ENCODE peak calls at places on chromosomes 16 and 17, in nine cellular contexts. One of them, this sample, is unnamed.

GRCh38 chr16:54921229-54921824 is 9.3 kb upstream of the IRX5 start:
- DNase-seq in hippocampal formation: no peak
- DNase-seq in iPS DF 6.9: no peak
- DNase-seq in stimulated activated CD4-positive, alpha-beta T cell treated with anti-CD3 and anti-CD28 coated beads, Interleukin-15, amount 100 ng/mL, for 1 hour: no peak
- DNase-seq in GM19239: no peak
- DNase-seq in neural crest cell: no peak
- DNase-seq in EL: peak; percentile 63
- DNase-seq in K562: no peak
- DNase-seq in G401: no peak
- DNase-seq in this sample: no peak

GRCh38 chr16:86391987-86392386 is 118.3 kb upstream of the FOXF1 start:
- DNase-seq in G401: no peak
- DNase-seq in GM19239: no peak
- DNase-seq in hippocampal formation: no peak
- DNase-seq in EL: peak; percentile 87
- DNase-seq in neural crest cell: no peak
- DNase-seq in K562: no peak
- DNase-seq in stimulated activated CD4-positive, alpha-beta T cell treated with anti-CD3 and anti-CD28 coated beads, Interleukin-15, amount 100 ng/mL, for 1 hour: no peak
- DNase-seq in iPS DF 6.9: no peak
- DNase-seq in this sample: no peak

GRCh38 chr17:65231662-65232335 is 94.6 kb downstream of the RGS9 start:
- DNase-seq in G401: peak; percentile 43
- DNase-seq in GM19239: peak; percentile 59
- DNase-seq in stimulated activated CD4-positive, alpha-beta T cell treated with anti-CD3 and anti-CD28 coated beads, Interleukin-15, amount 100 ng/mL, for 1 hour: no peak
- DNase-seq in K562: peak; percentile 77
- DNase-seq in iPS DF 6.9: peak; percentile 63
- DNase-seq in neural crest cell: peak; percentile 59
- DNase-seq in EL: peak; percentile 95
- DNase-seq in hippocampal formation: peak; percentile 17
- DNase-seq in this sample: no peak

GRCh38 chr17:50096092-50096491 is 941 bp downstream of the PDK2 start:
- DNase-seq in G401: no peak
- DNase-seq in EL: no peak
- DNase-seq in iPS DF 6.9: no peak
- DNase-seq in stimulated activated CD4-positive, alpha-beta T cell treated with anti-CD3 and anti-CD28 coated beads, Interleukin-15, amount 100 ng/mL, for 1 hour: no peak
- DNase-seq in neural crest cell: no peak
- DNase-seq in GM19239: no peak
- DNase-seq in K562: no peak
- DNase-seq in hippocampal formation: no peak
- DNase-seq in this sample: no peak

GRCh38 chr16:30841332-30841731 is 52.5 kb downstream of the BCL7C start:
- DNase-seq in iPS DF 6.9: no peak
- DNase-seq in neural crest cell: no peak
- DNase-seq in GM19239: no peak
- DNase-seq in EL: no peak
- DNase-seq in stimulated activated CD4-positive, alpha-beta T cell treated with anti-CD3 and anti-CD28 coated beads, Interleukin-15, amount 100 ng/mL, for 1 hour: no peak
- DNase-seq in G401: no peak
- DNase-seq in hippocampal formation: no peak
- DNase-seq in K562: no peak
- DNase-seq in this sample: no peak

GRCh38 chr17:82930924-82931695 is 91.3 kb upstream of the ZNF750 start:
- DNase-seq in GM19239: no peak
- DNase-seq in hippocampal formation: no peak
- DNase-seq in G401: no peak
- DNase-seq in neural crest cell: no peak
- DNase-seq in iPS DF 6.9: no peak
- DNase-seq in EL: no peak
- DNase-seq in stimulated activated CD4-positive, alpha-beta T cell treated with anti-CD3 and anti-CD28 coated beads, Interleukin-15, amount 100 ng/mL, for 1 hour: no peak
- DNase-seq in K562: no peak
- DNase-seq in this sample: no peak

GRCh38 chr17:56593741-56594527 is 435 bp downstream of the NOG start:
- DNase-seq in K562: no peak
- DNase-seq in G401: peak; percentile 37
- DNase-seq in EL: peak; percentile 83
- DNase-seq in neural crest cell: peak; percentile 57
- DNase-seq in stimulated activated CD4-positive, alpha-beta T cell treated with anti-CD3 and anti-CD28 coated beads, Interleukin-15, amount 100 ng/mL, for 1 hour: no peak
- DNase-seq in GM19239: peak; percentile 44
- DNase-seq in hippocampal formation: peak; percentile 44
- DNase-seq in iPS DF 6.9: no peak
- DNase-seq in this sample: no peak

GRCh38 chr16:17379121-17379571 is 91.6 kb downstream of the XYLT1 start:
- DNase-seq in neural crest cell: no peak
- DNase-seq in iPS DF 6.9: no peak
- DNase-seq in hippocampal formation: no peak
- DNase-seq in G401: no peak
- DNase-seq in K562: no peak
- DNase-seq in stimulated activated CD4-positive, alpha-beta T cell treated with anti-CD3 and anti-CD28 coated beads, Interleukin-15, amount 100 ng/mL, for 1 hour: no peak
- DNase-seq in GM19239: no peak
- DNase-seq in EL: peak; percentile 35
- DNase-seq in this sample: no peak

GRCh38 chr17:78972507-78973105 is 7.1 kb downstream of the LGALS3BP start:
- DNase-seq in GM19239: no peak
- DNase-seq in EL: no peak
- DNase-seq in G401: no peak
- DNase-seq in K562: no peak
- DNase-seq in stimulated activated CD4-positive, alpha-beta T cell treated with anti-CD3 and anti-CD28 coated beads, Interleukin-15, amount 100 ng/mL, for 1 hour: no peak
- DNase-seq in neural crest cell: no peak
- DNase-seq in hippocampal formation: no peak
- DNase-seq in iPS DF 6.9: no peak
- DNase-seq in this sample: no peak

GRCh38 chr17:4539025-4539424 is 16.2 kb downstream of the MYBBP1A start:
- DNase-seq in K562: no peak
- DNase-seq in hippocampal formation: no peak
- DNase-seq in G401: no peak
- DNase-seq in stimulated activated CD4-positive, alpha-beta T cell treated with anti-CD3 and anti-CD28 coated beads, Interleukin-15, amount 100 ng/mL, for 1 hour: no peak
- DNase-seq in iPS DF 6.9: no peak
- DNase-seq in EL: no peak
- DNase-seq in GM19239: no peak
- DNase-seq in neural crest cell: no peak
- DNase-seq in this sample: no peak

GRCh38 chr17:67717192-67717623 is 528 bp upstream of the NOL11 start:
- DNase-seq in iPS DF 6.9: no peak
- DNase-seq in G401: no peak
- DNase-seq in K562: no peak
- DNase-seq in GM19239: no peak
- DNase-seq in hippocampal formation: no peak
- DNase-seq in stimulated activated CD4-positive, alpha-beta T cell treated with anti-CD3 and anti-CD28 coated beads, Interleukin-15, amount 100 ng/mL, for 1 hour: no peak
- DNase-seq in neural crest cell: no peak
- DNase-seq in EL: no peak
- DNase-seq in this sample: no peak

GRCh38 chr17:19354123-19354522 is 8.4 kb downstream of the B9D1 start:
- DNase-seq in GM19239: no peak
- DNase-seq in EL: peak; percentile 90
- DNase-seq in G401: no peak
- DNase-seq in neural crest cell: no peak
- DNase-seq in iPS DF 6.9: no peak
- DNase-seq in K562: no peak
- DNase-seq in hippocampal formation: no peak
- DNase-seq in stimulated activated CD4-positive, alpha-beta T cell treated with anti-CD3 and anti-CD28 coated beads, Interleukin-15, amount 100 ng/mL, for 1 hour: no peak
- DNase-seq in this sample: no peak

GRCh38 chr17:47318197-47318918 is 5.4 kb upstream of the EFCAB13 start:
- DNase-seq in G401: no peak
- DNase-seq in neural crest cell: no peak
- DNase-seq in iPS DF 6.9: no peak
- DNase-seq in hippocampal formation: no peak
- DNase-seq in K562: no peak
- DNase-seq in stimulated activated CD4-positive, alpha-beta T cell treated with anti-CD3 and anti-CD28 coated beads, Interleukin-15, amount 100 ng/mL, for 1 hour: no peak
- DNase-seq in EL: no peak
- DNase-seq in GM19239: no peak
- DNase-seq in this sample: no peak

GRCh38 chr17:2106308-2106707 is 51.4 kb downstream of the HIC1 start:
- DNase-seq in stimulated activated CD4-positive, alpha-beta T cell treated with anti-CD3 and anti-CD28 coated beads, Interleukin-15, amount 100 ng/mL, for 1 hour: no peak
- DNase-seq in neural crest cell: no peak
- DNase-seq in GM19239: no peak
- DNase-seq in K562: no peak
- DNase-seq in G401: no peak
- DNase-seq in iPS DF 6.9: no peak
- DNase-seq in EL: no peak
- DNase-seq in hippocampal formation: no peak
- DNase-seq in this sample: no peak

This sample was measured in effector CD4-positive, alpha-beta T cell.